ENCODE peak calls at places on chromosomes 5 and 9, in nine cellular contexts. One of them, this sample, is unnamed.
A peak's percentile ranks its signal among the peaks of the same experiment; 100 is the strongest.

GRCh38 chr5:84091400-84091799 is 293.3 kb downstream of the EDIL3 start:
- DNase-seq in BE2C: no peak
- DNase-seq in brain microvascular endothelial cell: no peak
- DNase-seq in esophagus muscularis mucosa: no peak
- DNase-seq in PC-3: peak; percentile 10
- DNase-seq in right lobe of liver: no peak
- DNase-seq in MM.1S: no peak
- DNase-seq in CD8-positive, alpha-beta T cell: no peak
- DNase-seq in dorsolateral prefrontal cortex: no peak
- DNase-seq in this sample: no peak

GRCh38 chr5:142650881-142651280 is 35.0 kb downstream of the FGF1 start:
- DNase-seq in right lobe of liver: no peak
- DNase-seq in brain microvascular endothelial cell: no peak
- DNase-seq in PC-3: no peak
- DNase-seq in MM.1S: no peak
- DNase-seq in esophagus muscularis mucosa: no peak
- DNase-seq in dorsolateral prefrontal cortex: no peak
- DNase-seq in CD8-positive, alpha-beta T cell: no peak
- DNase-seq in BE2C: no peak
- DNase-seq in this sample: no peak

GRCh38 chr9:5518061-5518936 is 8.0 kb downstream of the PDCD1LG2 start:
- DNase-seq in esophagus muscularis mucosa: no peak
- DNase-seq in dorsolateral prefrontal cortex: no peak
- DNase-seq in brain microvascular endothelial cell: no peak
- DNase-seq in right lobe of liver: no peak
- DNase-seq in CD8-positive, alpha-beta T cell: no peak
- DNase-seq in MM.1S: no peak
- DNase-seq in PC-3: no peak
- DNase-seq in BE2C: no peak
- DNase-seq in this sample: no peak

GRCh38 chr5:96159076-96159475 is 197.4 kb upstream of the ELL2 start:
- DNase-seq in MM.1S: no peak
- DNase-seq in esophagus muscularis mucosa: no peak
- DNase-seq in CD8-positive, alpha-beta T cell: no peak
- DNase-seq in dorsolateral prefrontal cortex: no peak
- DNase-seq in right lobe of liver: no peak
- DNase-seq in PC-3: no peak
- DNase-seq in brain microvascular endothelial cell: no peak
- DNase-seq in BE2C: no peak
- DNase-seq in this sample: no peak

GRCh38 chr5:107982703-107983425 is 312.1 kb upstream of the EFNA5 start:
- DNase-seq in PC-3: no peak
- DNase-seq in MM.1S: no peak
- DNase-seq in CD8-positive, alpha-beta T cell: no peak
- DNase-seq in esophagus muscularis mucosa: no peak
- DNase-seq in BE2C: no peak
- DNase-seq in dorsolateral prefrontal cortex: no peak
- DNase-seq in right lobe of liver: no peak
- DNase-seq in brain microvascular endothelial cell: no peak
- DNase-seq in this sample: no peak

GRCh38 chr9:72585737-72586136 is 64.3 kb downstream of the TMC1 start:
- DNase-seq in brain microvascular endothelial cell: no peak
- DNase-seq in esophagus muscularis mucosa: no peak
- DNase-seq in dorsolateral prefrontal cortex: no peak
- DNase-seq in CD8-positive, alpha-beta T cell: no peak
- DNase-seq in right lobe of liver: no peak
- DNase-seq in PC-3: peak; percentile 45
- DNase-seq in BE2C: no peak
- DNase-seq in MM.1S: no peak
- DNase-seq in this sample: no peak

GRCh38 chr9:137025120-137025966 is 2.7 kb downstream of the ABCA2 start:
- DNase-seq in brain microvascular endothelial cell: no peak
- DNase-seq in BE2C: peak; percentile 92
- DNase-seq in CD8-positive, alpha-beta T cell: peak; percentile 56
- DNase-seq in esophagus muscularis mucosa: no peak
- DNase-seq in PC-3: no peak
- DNase-seq in right lobe of liver: peak; percentile 95
- DNase-seq in MM.1S: peak; percentile 60
- DNase-seq in dorsolateral prefrontal cortex: peak; percentile 77
- DNase-seq in this sample: no peak

GRCh38 chr5:6458833-6459232 is 10.2 kb downstream of the UBE2QL1 start:
- DNase-seq in MM.1S: no peak
- DNase-seq in PC-3: no peak
- DNase-seq in dorsolateral prefrontal cortex: no peak
- DNase-seq in esophagus muscularis mucosa: no peak
- DNase-seq in brain microvascular endothelial cell: no peak
- DNase-seq in BE2C: no peak
- DNase-seq in right lobe of liver: no peak
- DNase-seq in CD8-positive, alpha-beta T cell: no peak
- DNase-seq in this sample: no peak

GRCh38 chr5:14326035-14326909 is 183.1 kb downstream of the TRIO start:
- DNase-seq in right lobe of liver: no peak
- DNase-seq in esophagus muscularis mucosa: no peak
- DNase-seq in MM.1S: no peak
- DNase-seq in dorsolateral prefrontal cortex: no peak
- DNase-seq in PC-3: no peak
- DNase-seq in BE2C: peak; percentile 65
- DNase-seq in brain microvascular endothelial cell: no peak
- DNase-seq in CD8-positive, alpha-beta T cell: no peak
- DNase-seq in this sample: no peak

GRCh38 chr9:93574900-93575705 is 1.3 kb upstream of the PHF2 start:
- DNase-seq in BE2C: no peak
- DNase-seq in right lobe of liver: no peak
- DNase-seq in CD8-positive, alpha-beta T cell: peak; percentile 48
- DNase-seq in esophagus muscularis mucosa: no peak
- DNase-seq in PC-3: no peak
- DNase-seq in dorsolateral prefrontal cortex: no peak
- DNase-seq in brain microvascular endothelial cell: no peak
- DNase-seq in MM.1S: no peak
- DNase-seq in this sample: no peak

GRCh38 chr5:57175586-57175985 is 1.7 kb downstream of the GPBP1 start:
- DNase-seq in dorsolateral prefrontal cortex: no peak
- DNase-seq in right lobe of liver: no peak
- DNase-seq in PC-3: no peak
- DNase-seq in brain microvascular endothelial cell: no peak
- DNase-seq in CD8-positive, alpha-beta T cell: no peak
- DNase-seq in esophagus muscularis mucosa: no peak
- DNase-seq in BE2C: no peak
- DNase-seq in MM.1S: peak; percentile 82
- DNase-seq in this sample: no peak

GRCh38 chr5:176744584-176744965 is 65.8 kb upstream of the UNC5A start:
- DNase-seq in brain microvascular endothelial cell: no peak
- DNase-seq in CD8-positive, alpha-beta T cell: no peak
- DNase-seq in PC-3: peak; percentile 20
- DNase-seq in BE2C: no peak
- DNase-seq in esophagus muscularis mucosa: no peak
- DNase-seq in dorsolateral prefrontal cortex: no peak
- DNase-seq in MM.1S: no peak
- DNase-seq in right lobe of liver: no peak
- DNase-seq in this sample: no peak

GRCh38 chr5:110625376-110625999 is 101.0 kb downstream of the TMEM232 start:
- DNase-seq in CD8-positive, alpha-beta T cell: no peak
- DNase-seq in brain microvascular endothelial cell: no peak
- DNase-seq in PC-3: peak; percentile 70
- DNase-seq in esophagus muscularis mucosa: no peak
- DNase-seq in dorsolateral prefrontal cortex: no peak
- DNase-seq in right lobe of liver: no peak
- DNase-seq in MM.1S: peak; percentile 65
- DNase-seq in BE2C: no peak
- DNase-seq in this sample: no peak

GRCh38 chr9:98811051-98811650 is 3.7 kb downstream of the GALNT12 start:
- DNase-seq in dorsolateral prefrontal cortex: no peak
- DNase-seq in right lobe of liver: no peak
- DNase-seq in PC-3: peak; percentile 78
- DNase-seq in CD8-positive, alpha-beta T cell: no peak
- DNase-seq in brain microvascular endothelial cell: peak; percentile 84
- DNase-seq in esophagus muscularis mucosa: no peak
- DNase-seq in MM.1S: no peak
- DNase-seq in BE2C: no peak
- DNase-seq in this sample: no peak

DNA sequence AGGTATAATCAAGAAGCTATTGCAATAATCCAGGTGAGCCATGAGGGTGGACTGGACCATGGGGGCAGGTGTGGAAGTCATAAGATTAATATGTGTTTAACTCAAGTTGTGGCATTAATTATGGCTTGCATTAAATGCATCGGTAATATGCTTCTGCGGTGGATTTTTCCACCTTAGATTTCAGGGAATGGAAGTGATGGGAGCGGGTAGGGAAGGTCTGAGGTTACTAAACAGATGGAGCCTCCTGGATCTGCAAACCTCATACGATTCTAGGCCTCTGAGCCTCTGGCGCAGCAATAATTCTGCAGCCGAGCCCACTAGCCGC is 286 bp upstream of the ZNF483 start:
- DNase-seq in MM.1S: no peak
- DNase-seq in right lobe of liver: no peak
- DNase-seq in BE2C: no peak
- DNase-seq in dorsolateral prefrontal cortex: no peak
- DNase-seq in PC-3: no peak
- DNase-seq in esophagus muscularis mucosa: no peak
- DNase-seq in brain microvascular endothelial cell: no peak
- DNase-seq in CD8-positive, alpha-beta T cell: no peak
- DNase-seq in this sample: no peak
- H3K4me3 ChIP-seq in MM.1S: no peak overlapping the region
- H3K4me3 ChIP-seq in right lobe of liver: peak overlapping the region; percentile 53
- H3K4me3 ChIP-seq in BE2C: peak overlapping the region; percentile 94
- H3K4me3 ChIP-seq in dorsolateral prefrontal cortex: peak overlapping the region; percentile 94
- H3K4me3 ChIP-seq in PC-3: peak overlapping the region; percentile 74
- H3K4me3 ChIP-seq in esophagus muscularis mucosa: peak overlapping the region; percentile 81
- H3K4me3 ChIP-seq in brain microvascular endothelial cell: peak overlapping the region; percentile 76
- H3K4me3 ChIP-seq in CD8-positive, alpha-beta T cell: peak overlapping the region; percentile 77
- H3K4me3 ChIP-seq in this sample: peak overlapping the region; percentile 77

GRCh38 chr5:51377151-51378060 is 5.8 kb upstream of the ISL1 start:
- DNase-seq in dorsolateral prefrontal cortex: no peak
- DNase-seq in esophagus muscularis mucosa: no peak
- DNase-seq in CD8-positive, alpha-beta T cell: no peak
- DNase-seq in PC-3: no peak
- DNase-seq in brain microvascular endothelial cell: no peak
- DNase-seq in BE2C: no peak
- DNase-seq in MM.1S: no peak
- DNase-seq in right lobe of liver: no peak
- DNase-seq in this sample: no peak
- H3K27me3 ChIP-seq in dorsolateral prefrontal cortex: peaks cover 76% of the 10 kb centered on the region
- H3K27me3 ChIP-seq in esophagus muscularis mucosa: peaks cover 76% of the 10 kb centered on the region
- H3K27me3 ChIP-seq in CD8-positive, alpha-beta T cell: peaks cover 11% of the 10 kb centered on the region
- H3K27me3 ChIP-seq in PC-3: no peaks in the 10 kb centered on the region
- H3K27me3 ChIP-seq in brain microvascular endothelial cell: peaks cover 37% of the 10 kb centered on the region
- H3K27me3 ChIP-seq in BE2C: no peaks in the 10 kb centered on the region
- H3K27me3 ChIP-seq in MM.1S: peaks cover 20% of the 10 kb centered on the region
- H3K27me3 ChIP-seq in right lobe of liver: peaks cover 55% of the 10 kb centered on the region
- H3K27me3 ChIP-seq in this sample: peaks cover 4% of the 10 kb centered on the region

GRCh38 chr9:131422241-131422792 is 28.4 kb downstream of the PRRC2B start:
- DNase-seq in right lobe of liver: peak; percentile 70
- DNase-seq in esophagus muscularis mucosa: no peak
- DNase-seq in MM.1S: no peak
- DNase-seq in dorsolateral prefrontal cortex: peak; percentile 52
- DNase-seq in BE2C: peak; percentile 58
- DNase-seq in PC-3: peak; percentile 16
- DNase-seq in CD8-positive, alpha-beta T cell: no peak
- DNase-seq in brain microvascular endothelial cell: no peak
- DNase-seq in this sample: no peak
- TF ChIP-seq CTCF in right lobe of liver: peak; percentile 38
- TF ChIP-seq CTCF in esophagus muscularis mucosa: peak; percentile 45
- TF ChIP-seq CTCF in MM.1S: no peak
- TF ChIP-seq CTCF in dorsolateral prefrontal cortex: no peak
- TF ChIP-seq CTCF in BE2C: peak; percentile 38
- TF ChIP-seq CTCF in PC-3: peak; percentile 36
- TF ChIP-seq CTCF in CD8-positive, alpha-beta T cell: no peak
- TF ChIP-seq CTCF in brain microvascular endothelial cell: peak; percentile 35
- TF ChIP-seq CTCF in this sample: no peak

DNA sequence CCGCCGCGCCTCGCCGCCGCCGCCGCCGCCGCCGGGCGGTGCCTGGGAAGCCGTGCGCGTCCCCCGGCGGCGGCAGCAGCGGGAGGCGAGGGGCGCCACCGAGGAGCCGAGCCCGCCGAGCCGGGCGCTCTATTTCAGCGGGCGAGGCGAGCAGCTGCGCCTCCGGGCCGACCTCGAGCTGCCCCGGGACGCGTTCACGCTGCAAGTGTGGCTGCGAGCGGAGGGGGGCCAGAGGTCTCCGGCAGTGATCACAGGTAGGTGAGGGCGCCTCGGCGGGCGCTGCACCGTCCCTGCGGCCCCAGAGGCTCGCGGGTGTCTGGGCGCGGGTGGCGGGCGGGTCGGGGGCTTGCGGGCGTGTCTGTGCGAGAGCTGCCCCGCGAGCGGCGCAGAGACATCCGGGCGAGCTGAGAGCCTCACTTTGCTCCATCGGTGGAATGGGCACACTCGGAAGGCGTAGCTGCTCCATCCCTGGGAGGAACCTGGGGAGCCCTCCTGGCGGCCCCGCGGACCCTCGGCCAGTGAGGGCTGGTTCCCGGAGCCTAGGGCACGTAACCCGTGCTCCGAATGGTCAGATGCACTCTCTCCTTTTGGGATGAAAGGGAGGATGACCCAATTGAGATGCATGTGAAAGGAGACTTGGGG is 864 bp downstream of the PAPPA start:
- DNase-seq in right lobe of liver: peak; percentile 53
- DNase-seq in PC-3: no peak
- DNase-seq in MM.1S: peak; percentile 35
- DNase-seq in brain microvascular endothelial cell: no peak
- DNase-seq in CD8-positive, alpha-beta T cell: no peak
- DNase-seq in esophagus muscularis mucosa: no peak
- DNase-seq in dorsolateral prefrontal cortex: no peak
- DNase-seq in BE2C: peak; percentile 40
- DNase-seq in this sample: no peak
- H3K4me3 ChIP-seq in right lobe of liver: peak overlapping the region; percentile 23
- H3K4me3 ChIP-seq in PC-3: no peak overlapping the region
- H3K4me3 ChIP-seq in MM.1S: peak overlapping the region; percentile 53
- H3K4me3 ChIP-seq in brain microvascular endothelial cell: peak overlapping the region; percentile 88
- H3K4me3 ChIP-seq in CD8-positive, alpha-beta T cell: no peak overlapping the region
- H3K4me3 ChIP-seq in esophagus muscularis mucosa: peak overlapping the region; percentile 65
- H3K4me3 ChIP-seq in dorsolateral prefrontal cortex: peak overlapping the region; percentile 59
- H3K4me3 ChIP-seq in BE2C: no peak overlapping the region
- H3K4me3 ChIP-seq in this sample: no peak overlapping the region